ENCODE peak calls at places on chromosome 1, in six cellular contexts. C, E, V, G, N and Y are unnamed samples.

GRCh38 chr1:64263856-64264255 is 60.4 kb downstream of the UBE2U start:
- DNase-seq in C (no peak), E (no peak), V (no peak), G (no peak), N (no peak), Y (no peak)

GRCh38 chr1:47187226-47187925 is 2.5 kb downstream of the PDZK1IP1 start:
- DNase-seq in C (peak), E (no peak), V (no peak), G (no peak), N (no peak), Y (no peak)

GRCh38 chr1:175133693-175134435 is 58.7 kb downstream of the KIAA0040 start:
- DNase-seq in C (no peak), E (no peak), V (no peak), G (no peak), N (no peak), Y (no peak)

GRCh38 chr1:40531381-40532061 is at the start of gene ZNF684:
- DNase-seq in C (peak), E (peak), V (peak), G (peak), N (peak), Y (peak)

GRCh38 chr1:166111430-166111829 is 55.4 kb downstream of the FAM78B start:
- DNase-seq in C (no peak), E (no peak), V (no peak), G (no peak), N (no peak), Y (no peak)

GRCh38 chr1:160781914-160782689 is 13.9 kb upstream of the LY9 start:
- DNase-seq in C (no peak), E (no peak), V (peak), G (peak), N (peak), Y (peak)

GRCh38 chr1:205633421-205633976 is 1.7 kb upstream of the ELK4 start:
- DNase-seq in C (no peak), E (no peak), V (no peak), G (no peak), N (no peak), Y (no peak)

GRCh38 chr1:247330548-247331171 is 1.0 kb downstream of the ZNF496 start:
- DNase-seq in C (no peak), E (no peak), V (no peak), G (no peak), N (no peak), Y (no peak)

GRCh38 chr1:161171696-161172095 is 5.5 kb downstream of the PPOX start:
- DNase-seq in C (no peak), E (no peak), V (no peak), G (no peak), N (no peak), Y (no peak)

GRCh38 chr1:161019767-161020572 is 982 bp downstream of the F11R start:
- DNase-seq in C (no peak), E (no peak), V (peak), G (no peak), N (no peak), Y (no peak)

GRCh38 chr1:228150458-228151169 is 884 bp downstream of the GJC2 start:
- DNase-seq in C (peak), E (peak), V (no peak), G (peak), N (no peak), Y (no peak)

GRCh38 chr1:9269078-9269501 is 23.6 kb upstream of the SPSB1 start:
- DNase-seq in C (no peak), E (no peak), V (no peak), G (no peak), N (no peak), Y (no peak)

GRCh38 chr1:30088594-30089556 is 634.5 kb downstream of the MATN1 start:
- DNase-seq in C (peak), E (no peak), V (peak), G (peak), N (no peak), Y (no peak)

GRCh38 chr1:229342902-229343587 is at the start of gene CCSAP:
- DNase-seq in C (peak), E (peak), V (peak), G (peak), N (peak), Y (no peak)

GRCh38 chr1:51956528-51957509 is 33.7 kb downstream of the RAB3B start:
- DNase-seq in C (no peak), E (no peak), V (peak), G (no peak), N (no peak), Y (no peak)

GRCh38 chr1:192311281-192311680 is 5.5 kb upstream of the RGS21 start:
- DNase-seq in C (no peak), E (no peak), V (no peak), G (no peak), N (no peak), Y (no peak)

GRCh38 chr1:5914676-5915285 is 77.4 kb downstream of the NPHP4 start:
- DNase-seq in C (peak), E (no peak), V (no peak), G (no peak), N (no peak), Y (no peak)

GRCh38 chr1:48617227-48617626 is 145.2 kb upstream of the SPATA6 start:
- DNase-seq in C (no peak), E (no peak), V (no peak), G (no peak), N (no peak), Y (no peak)

GRCh38 chr1:21396516-21396915 is 43.4 kb upstream of the NBPF3 start:
- DNase-seq in C (no peak), E (no peak), V (no peak), G (no peak), N (no peak), Y (no peak)

GRCh38 chr1:49163041-49163440 is 386.4 kb upstream of the BEND5 start:
- DNase-seq in C (no peak), E (no peak), V (no peak), G (no peak), N (no peak), Y (no peak)

GRCh38 chr1:95139039-95139438 is 21.9 kb downstream of the TLCD4 start:
- DNase-seq in C (no peak), E (no peak), V (no peak), G (no peak), N (no peak), Y (no peak)

GRCh38 chr1:243346016-243346415 is 90.2 kb downstream of the SDCCAG8 start:
- DNase-seq in C (no peak), E (no peak), V (no peak), G (no peak), N (no peak), Y (no peak)

GRCh38 chr1:201759194-201759814 is 69.7 kb upstream of the IPO9 start:
- DNase-seq in C (no peak), E (no peak), V (no peak), G (no peak), N (no peak), Y (no peak)

GRCh38 chr1:31354266-31354665 is 18.6 kb downstream of the FABP3 start:
- DNase-seq in C (peak), E (no peak), V (no peak), G (no peak), N (no peak), Y (no peak)

GRCh38 chr1:5404412-5405203 is 587.6 kb downstream of the NPHP4 start:
- DNase-seq in C (no peak), E (no peak), V (no peak), G (no peak), N (no peak), Y (no peak)

GRCh38 chr1:208089971-208090755 is 154.0 kb downstream of the PLXNA2 start:
- DNase-seq in C (no peak), E (no peak), V (no peak), G (no peak), N (no peak), Y (no peak)

GRCh38 chr1:29152046-29152805 is 28.5 kb upstream of the TMEM200B start:
- DNase-seq in C (peak), E (no peak), V (no peak), G (no peak), N (no peak), Y (no peak)

GRCh38 chr1:156493154-156493631 is 7.4 kb downstream of the MEF2D start:
- DNase-seq in C (peak), E (no peak), V (peak), G (peak), N (no peak), Y (no peak)

GRCh38 chr1:200211157-200211556 is 183.6 kb downstream of the NR5A2 start:
- DNase-seq in C (no peak), E (no peak), V (no peak), G (no peak), N (no peak), Y (no peak)

GRCh38 chr1:179825798-179826460 is 51.7 kb downstream of the TOR1AIP2 start:
- DNase-seq in C (peak), E (no peak), V (no peak), G (no peak), N (no peak), Y (no peak)

GRCh38 chr1:219427400-219427799 is 185.5 kb downstream of the ZC3H11B start:
- DNase-seq in C (no peak), E (no peak), V (no peak), G (no peak), N (no peak), Y (no peak)

GRCh38 chr1:1305300-1306069 is 2.2 kb downstream of the ACAP3 start:
- DNase-seq in C (peak), E (peak), V (peak), G (peak), N (peak), Y (no peak)

GRCh38 chr1:23558140-23558871 is 995 bp downstream of the ID3 start:
- DNase-seq in C (peak), E (peak), V (peak), G (peak), N (no peak), Y (no peak)

GRCh38 chr1:183877321-183877720 is 72.4 kb downstream of the RGL1 start:
- DNase-seq in C (peak), E (peak), V (peak), G (peak), N (no peak), Y (no peak)

GRCh38 chr1:1282998-1283397 is 2.8 kb downstream of the SCNN1D start:
- DNase-seq in C (no peak), E (no peak), V (no peak), G (no peak), N (no peak), Y (no peak)

GRCh38 chr1:17573518-17574041 is 34.1 kb downstream of the ARHGEF10L start:
- DNase-seq in C (no peak), E (no peak), V (no peak), G (no peak), N (no peak), Y (no peak)

GRCh38 chr1:150262388-150263320 is 5.1 kb downstream of the CA14 start:
- DNase-seq in C (no peak), E (no peak), V (no peak), G (no peak), N (no peak), Y (no peak)

GRCh38 chr1:11531943-11532342 is 53.0 kb downstream of the DISP3 start:
- DNase-seq in C (no peak), E (no peak), V (no peak), G (no peak), N (no peak), Y (no peak)

GRCh38 chr1:109980324-109981127 is 4.0 kb upstream of the AHCYL1 start:
- DNase-seq in C (no peak), E (no peak), V (no peak), G (peak), N (no peak), Y (no peak)

DNA sequence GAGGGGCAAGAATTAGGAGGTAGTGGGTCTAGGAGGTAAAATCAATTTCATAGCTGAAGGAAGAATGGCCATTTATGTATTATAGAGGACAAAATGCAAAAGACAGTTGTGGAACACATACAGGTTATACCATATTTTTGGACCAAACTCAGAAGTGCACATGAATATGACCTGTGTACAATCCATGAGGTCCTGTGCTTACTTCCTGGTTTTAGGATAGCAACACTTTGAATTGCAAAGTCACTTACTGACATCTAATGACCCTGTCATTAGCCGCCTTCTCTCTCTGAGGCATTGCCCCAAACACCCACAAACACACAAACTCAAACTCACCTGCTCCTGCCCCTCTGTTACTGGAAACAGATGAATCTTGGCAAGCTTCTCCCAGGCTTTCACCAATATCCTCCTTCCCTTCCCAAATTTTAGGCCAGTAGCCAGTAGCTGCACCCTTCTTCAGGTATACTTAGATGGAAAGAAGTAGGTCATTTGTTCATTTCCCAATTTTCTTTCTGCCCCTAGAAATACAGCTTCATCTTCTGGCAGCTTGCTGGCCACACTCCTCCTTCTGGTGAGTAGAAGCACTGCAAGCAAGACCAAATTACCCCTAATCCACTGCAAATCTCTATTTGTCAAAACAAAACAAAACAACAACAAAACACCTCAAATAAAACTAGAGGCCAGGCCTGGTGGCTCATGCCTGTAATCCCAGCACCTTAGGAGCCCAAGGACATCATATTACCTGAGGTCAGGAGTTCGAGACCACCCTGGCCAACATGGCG is 13.7 kb upstream of the RPL5 start:
- DNase-seq in C (no peak), E (no peak), V (no peak), G (no peak), N (no peak), Y (no peak)
- TF ChIP-seq POLR2A in C (no peak), E (no peak), V (no peak), G (no peak), N (no peak), Y (no peak)

GRCh38 chr1:206658264-206658980 is 23.1 kb downstream of the DYRK3 start:
- DNase-seq in C (no peak), E (no peak), V (no peak), G (peak), N (peak), Y (no peak)
- TF ChIP-seq POLR2A in C (no peak), E (no peak), V (no peak), G (no peak), N (no peak), Y (no peak)

DNA sequence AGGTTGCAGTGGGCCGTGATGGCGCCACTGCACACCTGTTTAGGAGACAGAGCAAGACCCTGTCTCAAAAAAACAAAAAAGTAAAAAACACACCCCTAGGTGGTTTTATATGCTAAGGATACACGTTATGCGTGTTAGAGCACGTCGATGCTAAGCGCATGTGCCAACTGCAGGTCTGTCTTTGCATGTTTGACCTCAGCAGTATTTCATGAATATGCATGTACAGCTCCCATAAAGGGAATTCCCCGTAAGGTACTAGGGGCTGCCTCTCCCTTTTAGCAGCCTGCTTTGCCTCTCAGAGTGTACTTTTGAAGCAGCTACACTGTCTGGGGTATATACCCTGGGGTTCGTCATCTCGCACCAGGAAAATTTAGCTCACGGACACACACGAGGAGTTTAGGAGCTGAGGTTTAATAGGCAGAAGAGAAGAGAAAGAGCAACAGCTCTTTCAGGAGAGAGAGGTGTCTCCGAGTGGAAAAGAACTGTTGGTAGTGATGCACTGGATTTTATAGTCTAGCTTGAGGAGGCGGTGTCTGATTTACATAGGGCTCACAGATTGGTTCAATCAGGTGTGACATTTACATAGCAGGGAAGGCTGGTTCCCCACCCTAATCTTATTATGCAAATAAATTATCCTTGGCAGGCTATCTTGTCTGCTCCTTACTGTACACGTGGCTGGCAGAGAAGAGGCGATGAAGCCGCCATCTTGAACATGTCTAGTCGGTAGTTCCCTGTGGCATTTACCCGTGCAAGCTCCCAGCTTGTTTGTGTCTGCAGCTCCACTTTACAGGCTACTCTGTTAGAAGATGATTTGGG is 4.2 kb upstream of the OTUD3 start:
- DNase-seq in C (no peak), E (peak), V (peak), G (peak), N (no peak), Y (no peak)
- TF ChIP-seq POLR2A in C (no peak), E (no peak), V (peak), G (peak), N (no peak), Y (no peak)

GRCh38 chr1:153775432-153776311 is 465 bp downstream of the SLC27A3 start:
- DNase-seq in C (peak), E (peak), V (peak), G (peak), N (peak), Y (no peak)
- TF ChIP-seq POLR2A in C (no peak), E (peak), V (peak), G (peak), N (no peak), Y (peak)

DNA sequence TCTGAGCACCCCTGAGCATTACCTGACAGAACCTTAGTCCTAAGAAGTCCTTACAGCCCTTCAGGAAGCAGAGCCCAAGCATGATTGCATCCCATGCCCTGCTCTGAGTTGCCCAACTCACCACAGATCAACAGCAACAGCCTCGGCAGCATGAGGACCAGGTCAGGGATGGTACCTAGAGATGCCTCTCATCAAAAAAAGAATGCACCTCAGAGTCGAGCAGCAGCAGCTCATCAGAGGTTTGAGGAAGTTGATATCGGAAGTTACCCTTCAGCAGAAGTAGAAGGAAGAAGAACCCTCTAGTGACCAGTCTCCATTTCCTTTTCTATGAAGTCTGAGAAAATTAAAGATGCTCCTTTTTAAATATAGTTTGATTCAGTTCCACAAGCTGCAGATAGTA is at the start of gene FCRL1:
- DNase-seq in C (no peak), E (no peak), V (no peak), G (no peak), N (no peak), Y (no peak)
- TF ChIP-seq POLR2A in C (no peak), E (no peak), V (no peak), G (no peak), N (no peak), Y (no peak)